ENCODE peak calls at places on chromosome 2, in six cellular contexts. One of them, this sample, is unnamed.

GRCh38 chr2:100630473-100630977 is 67.7 kb downstream of the PDCL3 start:
- DNase-seq in AG09309: no peak
- DNase-seq in D721Med: no peak
- DNase-seq in left ventricle myocardium superior: no peak
- DNase-seq in AG08396: no peak
- DNase-seq in hypothalamus: no peak
- DNase-seq in this sample: no peak

GRCh38 chr2:62410926-62411456 is 95.0 kb downstream of the TMEM17 start:
- DNase-seq in AG09309: no peak
- DNase-seq in D721Med: no peak
- DNase-seq in left ventricle myocardium superior: no peak
- DNase-seq in AG08396: no peak
- DNase-seq in hypothalamus: no peak
- DNase-seq in this sample: peak

GRCh38 chr2:28828382-28828781 is 17.7 kb downstream of the SPDYA start:
- DNase-seq in AG09309: no peak
- DNase-seq in D721Med: no peak
- DNase-seq in left ventricle myocardium superior: no peak
- DNase-seq in AG08396: no peak
- DNase-seq in hypothalamus: no peak
- DNase-seq in this sample: no peak

GRCh38 chr2:73284296-73285161 is at the start of gene FBXO41:
- DNase-seq in AG09309: no peak
- DNase-seq in D721Med: peak
- DNase-seq in left ventricle myocardium superior: peak
- DNase-seq in AG08396: peak
- DNase-seq in hypothalamus: peak
- DNase-seq in this sample: peak

GRCh38 chr2:23901966-23902942 is 24.7 kb downstream of the ATAD2B start:
- DNase-seq in AG09309: peak
- DNase-seq in D721Med: no peak
- DNase-seq in left ventricle myocardium superior: no peak
- DNase-seq in AG08396: peak
- DNase-seq in hypothalamus: no peak
- DNase-seq in this sample: no peak

GRCh38 chr2:128596453-128597430 is 278.1 kb upstream of the HS6ST1 start:
- DNase-seq in AG09309: no peak
- DNase-seq in D721Med: no peak
- DNase-seq in left ventricle myocardium superior: no peak
- DNase-seq in AG08396: no peak
- DNase-seq in hypothalamus: no peak
- DNase-seq in this sample: no peak

GRCh38 chr2:32277674-32278475 is at the start of gene YIPF4:
- DNase-seq in AG09309: peak
- DNase-seq in D721Med: peak
- DNase-seq in left ventricle myocardium superior: peak
- DNase-seq in AG08396: peak
- DNase-seq in hypothalamus: peak
- DNase-seq in this sample: peak

GRCh38 chr2:73337828-73338227 is 44.5 kb upstream of the EGR4 start:
- DNase-seq in AG09309: no peak
- DNase-seq in D721Med: no peak
- DNase-seq in left ventricle myocardium superior: no peak
- DNase-seq in AG08396: no peak
- DNase-seq in hypothalamus: no peak
- DNase-seq in this sample: no peak

GRCh38 chr2:176491172-176491904 is 222.1 kb downstream of the MTX2 start:
- DNase-seq in AG09309: peak
- DNase-seq in D721Med: no peak
- DNase-seq in left ventricle myocardium superior: peak
- DNase-seq in AG08396: peak
- DNase-seq in hypothalamus: no peak
- DNase-seq in this sample: no peak

GRCh38 chr2:229612395-229612971 is 101.9 kb downstream of the DNER start:
- DNase-seq in AG09309: no peak
- DNase-seq in D721Med: no peak
- DNase-seq in left ventricle myocardium superior: no peak
- DNase-seq in AG08396: no peak
- DNase-seq in hypothalamus: no peak
- DNase-seq in this sample: no peak

GRCh38 chr2:44551001-44551400 is 189.3 kb downstream of the CAMKMT start:
- DNase-seq in AG09309: no peak
- DNase-seq in D721Med: no peak
- DNase-seq in left ventricle myocardium superior: no peak
- DNase-seq in AG08396: no peak
- DNase-seq in hypothalamus: no peak
- DNase-seq in this sample: no peak

GRCh38 chr2:12488365-12488972 is 228.3 kb upstream of the TRIB2 start:
- DNase-seq in AG09309: no peak
- DNase-seq in D721Med: no peak
- DNase-seq in left ventricle myocardium superior: no peak
- DNase-seq in AG08396: no peak
- DNase-seq in hypothalamus: no peak
- DNase-seq in this sample: no peak

GRCh38 chr2:74530239-74531161 is 767 bp downstream of the HTRA2 start:
- DNase-seq in AG09309: no peak
- DNase-seq in D721Med: no peak
- DNase-seq in left ventricle myocardium superior: peak
- DNase-seq in AG08396: peak
- DNase-seq in hypothalamus: no peak
- DNase-seq in this sample: peak

GRCh38 chr2:82023710-82024109 is 1719.2 kb upstream of the LRRTM1 start:
- DNase-seq in AG09309: no peak
- DNase-seq in D721Med: no peak
- DNase-seq in left ventricle myocardium superior: no peak
- DNase-seq in AG08396: no peak
- DNase-seq in hypothalamus: no peak
- DNase-seq in this sample: no peak

GRCh38 chr2:37985333-37985732 is 60.2 kb downstream of the RMDN2 start:
- DNase-seq in AG09309: peak
- DNase-seq in D721Med: no peak
- DNase-seq in left ventricle myocardium superior: no peak
- DNase-seq in AG08396: peak
- DNase-seq in hypothalamus: no peak
- DNase-seq in this sample: no peak